ENCODE peak calls at places on chromosomes 13 and 19, in eight cellular contexts. I is body of pancreas, R is upper lobe of right lung, D is OCI-LY7, S is PC-9, J is MG63, P is tibial artery, E is uterus. W is an unnamed sample.

GRCh38 chr19:42402376-42403116 is 12.4 kb upstream of the CNFN start:
- DNase-seq in D (no peak), S (no peak), P (no peak), R (no peak), J (no peak), E (no peak), I (no peak), W (no peak)

GRCh38 chr19:4089400-4089908 is 22.8 kb upstream of the ZBTB7A start:
- DNase-seq in E (no peak), I (no peak), S (no peak), D (no peak), J (no peak), P (no peak), R (peak; percentile 85), W (no peak)

GRCh38 chr19:15116856-15117255 is 9.7 kb downstream of the SYDE1 start:
- DNase-seq in S (no peak), D (no peak), R (no peak), P (no peak), I (no peak), J (no peak), E (no peak), W (no peak)

GRCh38 chr13:20126460-20127262 is 34.2 kb downstream of the GJA3 start:
- DNase-seq in S (no peak), P (no peak), E (no peak), I (no peak), D (no peak), J (no peak), R (no peak), W (no peak)

GRCh38 chr19:46634656-46635218 is 1.3 kb downstream of the GNG8 start:
- DNase-seq in P (no peak), S (no peak), E (no peak), I (no peak), J (no peak), D (no peak), R (peak; percentile 67), W (no peak)

GRCh38 chr13:98353750-98354149 is 176.7 kb upstream of the RNF113B start:
- DNase-seq in D (no peak), R (no peak), E (no peak), S (no peak), I (no peak), J (no peak), P (no peak), W (no peak)

GRCh38 chr19:40416918-40417713 is 3.9 kb upstream of the PRX start:
- DNase-seq in S (peak; percentile 40), I (peak; percentile 32), R (no peak), P (no peak), D (peak; percentile 39), J (no peak), E (no peak), W (peak; percentile 46)

GRCh38 chr19:45670670-45671453 is 2.8 kb downstream of the GIPR start:
- DNase-seq in E (peak; percentile 33), P (no peak), R (peak; percentile 93), D (peak; percentile 91), I (peak; percentile 95), S (peak; percentile 96), J (peak; percentile 44), W (no peak)

GRCh38 chr19:38252935-38253691 is 3.1 kb downstream of the PPP1R14A start:
- DNase-seq in J (peak; percentile 66), E (peak; percentile 61), I (peak; percentile 14), P (peak; percentile 94), S (no peak), D (no peak), R (no peak), W (no peak)

GRCh38 chr13:42855416-42855815 is 74.0 kb downstream of the FAM216B start:
- DNase-seq in R (no peak), E (no peak), I (no peak), D (no peak), J (no peak), P (no peak), S (no peak), W (no peak)

GRCh38 chr19:18093439-18094161 is 4.0 kb upstream of the MAST3 start:
- DNase-seq in S (no peak), J (peak; percentile 60), I (no peak), R (no peak), P (no peak), D (peak; percentile 70), E (no peak), W (no peak)

GRCh38 chr13:24178847-24179845 is 18.6 kb downstream of the SPATA13 start:
- DNase-seq in J (no peak), I (no peak), P (no peak), E (no peak), D (no peak), S (no peak), R (no peak), W (no peak)

GRCh38 chr13:99969934-99970760 is 1.4 kb downstream of the ZIC5 start:
- DNase-seq in R (no peak), J (peak; percentile 88), P (no peak), D (no peak), S (peak; percentile 63), E (no peak), I (no peak), W (no peak)

GRCh38 chr19:49387936-49388372 is at the start of gene KASH5:
- DNase-seq in E (peak; percentile 69), I (peak; percentile 90), P (peak; percentile 88), R (peak; percentile 92), J (peak; percentile 34), D (peak; percentile 98), S (peak; percentile 71), W (peak; percentile 22)

GRCh38 chr19:10095622-10095947 is 6.9 kb downstream of the ANGPTL6 start:
- DNase-seq in R (no peak), E (no peak), I (no peak), S (no peak), D (no peak), J (no peak), P (no peak), W (no peak)

GRCh38 chr13:89514534-89515312 is 1832.8 kb upstream of the MIR17HG start:
- DNase-seq in J (peak; percentile 91), S (peak; percentile 62), I (peak; percentile 15), P (no peak), D (no peak), E (no peak), R (no peak), W (no peak)

GRCh38 chr13:49517461-49517860 is 21.7 kb downstream of the PHF11 start:
- DNase-seq in S (no peak), E (no peak), R (no peak), P (no peak), J (no peak), I (no peak), D (peak; percentile 27), W (no peak)

GRCh38 chr19:35449347-35450043 is 1.4 kb downstream of the FFAR2 start:
- DNase-seq in I (no peak), E (no peak), R (no peak), D (no peak), J (no peak), P (no peak), S (peak; percentile 47), W (no peak)

GRCh38 chr13:107434347-107434746 is 781.0 kb downstream of the LIG4 start:
- DNase-seq in P (no peak), S (no peak), D (no peak), I (no peak), E (no peak), R (no peak), J (no peak), W (no peak)

GRCh38 chr19:28242317-28242927 is 970.5 kb downstream of the UQCRFS1 start:
- DNase-seq in J (no peak), I (peak; percentile 22), R (no peak), P (no peak), E (no peak), D (peak; percentile 53), S (peak; percentile 2), W (no peak)

GRCh38 chr19:442085-442484 is 18.7 kb downstream of the SHC2 start:
- DNase-seq in D (no peak), R (no peak), E (no peak), J (no peak), P (no peak), I (no peak), S (no peak), W (no peak)

GRCh38 chr13:114248011-114248410 is 13.3 kb downstream of the CDC16 start:
- DNase-seq in I (no peak), R (no peak), P (no peak), S (no peak), J (no peak), E (no peak), D (no peak), W (no peak)

GRCh38 chr19:4379383-4380253 is 20.7 kb downstream of the SH3GL1 start:
- DNase-seq in I (peak; percentile 94), R (peak; percentile 88), D (peak; percentile 16), S (peak; percentile 77), E (no peak), P (peak; percentile 55), J (no peak), W (no peak)

GRCh38 chr19:56633021-56633420 is 9.9 kb upstream of the SMIM17 start:
- DNase-seq in I (no peak), E (no peak), P (no peak), S (no peak), R (no peak), D (no peak), J (no peak), W (no peak)
- H3K9me3 ChIP-seq in I (no peaks in the 10 kb centered on the region), E (peaks cover 38% of the 10 kb centered on the region), P (peaks cover 40% of the 10 kb centered on the region), S (no peaks in the 10 kb centered on the region), R (peaks cover 28% of the 10 kb centered on the region), D (peaks cover 5% of the 10 kb centered on the region), J (peaks cover 19% of the 10 kb centered on the region), W (no peaks in the 10 kb centered on the region)

DNA sequence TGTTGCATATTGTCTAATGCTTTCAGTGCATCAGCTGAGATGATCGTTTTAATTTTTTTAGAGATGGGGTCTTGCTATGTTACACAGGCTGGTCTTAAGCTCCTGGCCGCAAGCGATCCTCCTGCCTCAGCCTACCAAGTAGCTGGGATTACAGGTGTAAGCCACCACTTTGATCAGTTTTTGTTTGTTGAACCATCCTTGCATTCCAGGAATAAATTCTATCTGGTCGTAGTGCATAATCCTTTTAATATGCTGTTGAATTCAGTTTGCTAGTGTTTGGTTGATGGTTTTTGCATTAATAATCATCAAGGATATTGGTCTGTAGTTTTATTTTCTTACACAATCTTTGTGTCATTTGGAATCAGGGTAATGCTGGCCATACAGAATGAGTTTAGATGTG is 4.4 kb downstream of the ZNF211 start:
- DNase-seq in D (no peak), E (no peak), I (no peak), S (no peak), J (no peak), R (no peak), P (no peak), W (no peak)
- H3K9me3 ChIP-seq in D (peaks cover 27% of the 10 kb centered on the region), E (peaks cover 77% of the 10 kb centered on the region), I (no peaks in the 10 kb centered on the region), S (peaks cover 44% of the 10 kb centered on the region), J (peaks cover 41% of the 10 kb centered on the region), R (peaks cover 61% of the 10 kb centered on the region), P (peaks cover 62% of the 10 kb centered on the region), W (peaks cover 11% of the 10 kb centered on the region)

GRCh38 chr19:2856457-2857055 is 10.6 kb upstream of the ZNF556 start:
- DNase-seq in R (no peak), I (no peak), J (no peak), E (no peak), S (no peak), P (no peak), D (no peak), W (no peak)
- H3K9me3 ChIP-seq in R (peaks cover 37% of the 10 kb centered on the region), I (peaks cover 3% of the 10 kb centered on the region), J (peaks cover 18% of the 10 kb centered on the region), E (peaks cover 45% of the 10 kb centered on the region), S (peaks cover 6% of the 10 kb centered on the region), P (peaks cover 94% of the 10 kb centered on the region), D (no peaks in the 10 kb centered on the region), W (no peaks in the 10 kb centered on the region)

DNA sequence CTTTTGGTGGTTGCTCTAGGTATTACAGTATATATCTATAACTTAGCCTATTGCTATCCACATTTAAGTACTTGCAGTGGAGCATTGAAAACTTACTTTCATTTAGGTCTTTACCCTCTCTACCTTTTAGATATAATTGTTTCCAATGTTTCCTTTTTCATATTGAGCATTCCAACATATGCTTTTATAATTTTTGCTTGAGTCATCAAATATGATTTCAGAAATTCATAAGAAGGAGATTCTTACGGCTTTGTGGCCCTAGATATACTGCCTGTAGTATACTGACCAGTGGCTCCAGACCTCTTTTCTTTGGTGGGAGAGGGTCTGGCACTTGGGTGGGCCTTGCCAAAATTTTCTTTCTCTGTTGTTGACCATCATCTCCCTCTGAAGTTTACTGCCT is 32.8 kb upstream of the ZNF850 start:
- DNase-seq in R (no peak), I (no peak), E (no peak), P (no peak), S (no peak), J (no peak), D (no peak), W (no peak)
- H3K9me3 ChIP-seq in R (peaks cover 53% of the 10 kb centered on the region), I (no peaks in the 10 kb centered on the region), E (peaks cover 69% of the 10 kb centered on the region), P (peaks cover 60% of the 10 kb centered on the region), S (peaks cover 24% of the 10 kb centered on the region), J (peaks cover 11% of the 10 kb centered on the region), D (peaks cover 8% of the 10 kb centered on the region), W (peaks cover 11% of the 10 kb centered on the region)

W was measured in tibial nerve.